ENCODE peak calls at places on chromosomes 11 and 22, in ten cellular contexts. V is GM23338, E is OCI-LY7, O is GM23248, A is HCT116, C is PC-3, S is hepatocyte, K is MM.1S, X is Karpas-422, M is SK-N-SH. I is an unnamed sample. For H3K9me2 and H3K4me1, the result is how much of the 10 kb centered on the place peaks cover.

GRCh38 chr22:19597399-19597735 is 73.2 kb upstream of the CLDN5 start:
- DNase-seq in S (no peak), O (no peak), C (no peak), E (peak), A (no peak), M (no peak), K (no peak), X (peak), V (no peak), I (no peak)

GRCh38 chr11:64096835-64097234 is 61.1 kb downstream of the FLRT1 start:
- DNase-seq in C (no peak), K (no peak), S (no peak), M (no peak), E (no peak), O (no peak), V (no peak), X (no peak), A (no peak), I (no peak)

GRCh38 chr22:45318558-45319318 is 9.0 kb downstream of the FAM118A start:
- DNase-seq in C (no peak), K (no peak), V (peak), S (no peak), A (no peak), E (peak), X (no peak), M (no peak), O (no peak), I (no peak)

GRCh38 chr11:693887-694562 is 997 bp downstream of the DEAF1 start:
- DNase-seq in A (no peak), X (no peak), V (no peak), K (peak), C (no peak), E (no peak), S (no peak), O (no peak), M (no peak), I (no peak)

GRCh38 chr11:33936057-33936456 is 44.2 kb upstream of the LMO2 start:
- DNase-seq in V (no peak), O (no peak), C (no peak), M (no peak), A (no peak), S (no peak), E (no peak), X (no peak), K (no peak), I (no peak)

GRCh38 chr11:75325713-75326438 is 25.6 kb downstream of the ARRB1 start:
- DNase-seq in M (no peak), A (peak), S (peak), O (peak), K (no peak), X (no peak), V (no peak), E (no peak), C (peak), I (no peak)

GRCh38 chr11:66020618-66021357 is 5.5 kb downstream of the CATSPER1 start:
- DNase-seq in X (no peak), A (no peak), E (no peak), V (no peak), O (peak), K (no peak), M (no peak), C (peak), S (no peak), I (peak)

GRCh38 chr11:24709928-24710565 is 213.2 kb downstream of the LUZP2 start:
- DNase-seq in V (no peak), O (no peak), X (no peak), M (no peak), K (no peak), E (no peak), A (no peak), C (no peak), S (no peak), I (no peak)

GRCh38 chr11:108496643-108497256 is 1.4 kb downstream of the POGLUT3 start:
- DNase-seq in A (no peak), X (no peak), O (peak), M (no peak), E (no peak), C (peak), K (no peak), V (no peak), S (peak), I (peak)

GRCh38 chr11:101428918-101429317 is 154.9 kb downstream of the TRPC6 start:
- DNase-seq in E (peak), C (peak), V (peak), A (peak), M (no peak), O (peak), S (peak), X (peak), K (peak), I (no peak)

GRCh38 chr11:128156486-128156885 is 430.9 kb downstream of the ETS1 start:
- DNase-seq in K (no peak), E (no peak), S (no peak), O (no peak), V (no peak), C (peak), M (no peak), A (no peak), X (no peak), I (no peak)

GRCh38 chr11:32428665-32429293 is 6.6 kb downstream of the WT1 start:
- DNase-seq in C (no peak), A (no peak), K (no peak), V (peak), E (no peak), M (peak), X (no peak), S (no peak), O (no peak), I (no peak)

GRCh38 chr22:45468872-45469572 is 33.7 kb upstream of the FBLN1 start:
- DNase-seq in S (no peak), E (no peak), M (no peak), A (no peak), X (no peak), K (no peak), V (no peak), C (peak), O (peak), I (no peak)

DNA sequence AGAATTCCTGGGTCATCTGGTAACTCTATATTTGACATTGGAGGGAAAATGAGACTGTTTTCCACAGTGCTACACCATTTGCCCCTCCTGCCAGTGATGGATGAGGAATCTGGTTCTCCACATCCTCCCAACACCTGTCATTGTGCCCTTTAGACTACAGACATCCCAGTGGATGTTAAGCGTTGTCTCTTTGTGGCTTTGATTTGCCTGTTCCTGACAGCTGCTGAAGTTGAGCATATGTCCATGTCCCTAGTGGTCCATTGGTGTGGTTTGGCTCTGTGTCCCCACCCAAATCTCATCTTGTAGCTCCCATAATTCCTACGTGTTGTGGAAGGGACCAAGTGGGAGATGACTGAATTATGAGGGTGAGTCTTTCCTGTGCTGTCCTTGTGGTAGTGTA is 88.5 kb downstream of the BRD1 start:
- DNase-seq in O (no peak), V (no peak), X (no peak), A (no peak), S (no peak), K (no peak), C (no peak), M (no peak), E (no peak), I (no peak)
- H3K9me2 ChIP-seq in O (under half), V (under half), X (under half), A (under half), S (under half), K (under half), C (under half), M (under half), E (under half), I (under half)

DNA sequence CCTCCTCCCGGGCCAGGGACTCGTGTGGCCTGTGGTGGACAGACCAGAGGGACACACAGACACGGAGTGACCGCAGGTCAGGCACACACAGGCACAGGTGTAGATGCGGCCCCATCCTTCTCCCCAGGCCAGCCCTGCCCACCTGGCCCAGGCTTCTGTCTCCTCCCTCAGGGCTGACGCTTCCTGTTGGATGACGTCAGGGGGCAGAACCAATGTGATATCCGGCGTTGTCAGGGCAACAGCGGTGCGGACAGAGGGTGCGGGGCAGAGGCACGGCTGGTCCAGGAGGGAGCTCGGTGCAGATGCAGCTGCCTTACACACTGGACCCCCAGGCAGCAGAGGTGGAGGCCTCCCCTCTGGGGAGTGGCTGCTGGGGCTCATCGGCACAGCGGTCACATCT is 2.9 kb upstream of the TUBGCP6 start:
- DNase-seq in O (peak), C (peak), X (peak), V (peak), S (no peak), M (peak), A (peak), E (peak), K (peak), I (no peak)
- H3K4me1 ChIP-seq in O (under half), C (under half), X (half or more), V (under half), S (under half), M (half or more), A (under half), E (half or more), K (under half), I (under half)

GRCh38 chr11:102946237-102946636 is 9.3 kb downstream of the MMP13 start:
- DNase-seq in A (no peak), C (peak), E (no peak), K (no peak), S (no peak), V (no peak), X (no peak), M (no peak), O (no peak), I (no peak)

GRCh38 chr11:102955624-102956023 is at the start of gene MMP13:
- DNase-seq in E (no peak), X (no peak), C (peak), M (no peak), S (no peak), K (no peak), A (no peak), V (no peak), O (no peak), I (no peak)

DNA sequence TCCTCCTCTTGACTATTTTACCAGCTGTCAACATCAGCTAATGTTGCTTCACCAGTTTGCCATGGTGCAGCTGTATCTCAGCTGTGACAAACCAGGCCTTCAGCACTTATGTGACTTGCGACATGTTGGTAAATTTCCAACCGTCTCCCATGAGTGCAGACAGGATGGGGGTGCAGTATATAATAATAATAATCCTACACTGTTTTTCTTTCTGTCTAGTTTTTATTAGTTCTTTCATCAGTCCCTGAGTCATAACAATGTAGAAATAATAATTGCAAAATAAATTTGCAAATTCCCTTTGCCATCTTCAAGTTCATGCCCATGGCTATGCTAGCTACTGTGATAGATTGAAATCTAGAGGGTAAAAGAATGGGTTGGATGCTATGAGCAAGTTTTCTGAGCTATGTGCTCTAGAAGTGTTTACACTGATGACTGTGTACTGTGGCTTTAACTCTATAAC is 4.9 kb downstream of the MMP13 start:
- DNase-seq in A (no peak), V (no peak), K (no peak), O (peak), E (no peak), C (peak), M (no peak), S (no peak), X (no peak), I (peak)
- H3K9me2 ChIP-seq in A (under half), V (under half), K (under half), O (under half), E (under half), C (under half), M (under half), S (under half), X (under half), I (under half)

GRCh38 chr11:114228401-114229061 is 67.7 kb upstream of the NNMT start:
- DNase-seq in K (no peak), V (no peak), O (no peak), X (no peak), E (no peak), S (no peak), M (peak), C (no peak), A (no peak), I (no peak)
- H3K4me1 ChIP-seq in K (under half), V (under half), O (under half), X (under half), E (under half), S (under half), M (under half), C (under half), A (under half), I (under half)

GRCh38 chr11:10818594-10818993 is 9.9 kb upstream of the EIF4G2 start:
- DNase-seq in O (peak), E (no peak), V (no peak), M (no peak), K (no peak), A (no peak), X (no peak), C (peak), S (peak), I (no peak)
- H3K9me2 ChIP-seq in O (under half), E (under half), V (under half), M (under half), K (under half), A (under half), X (under half), C (under half), S (under half), I (under half)

DNA sequence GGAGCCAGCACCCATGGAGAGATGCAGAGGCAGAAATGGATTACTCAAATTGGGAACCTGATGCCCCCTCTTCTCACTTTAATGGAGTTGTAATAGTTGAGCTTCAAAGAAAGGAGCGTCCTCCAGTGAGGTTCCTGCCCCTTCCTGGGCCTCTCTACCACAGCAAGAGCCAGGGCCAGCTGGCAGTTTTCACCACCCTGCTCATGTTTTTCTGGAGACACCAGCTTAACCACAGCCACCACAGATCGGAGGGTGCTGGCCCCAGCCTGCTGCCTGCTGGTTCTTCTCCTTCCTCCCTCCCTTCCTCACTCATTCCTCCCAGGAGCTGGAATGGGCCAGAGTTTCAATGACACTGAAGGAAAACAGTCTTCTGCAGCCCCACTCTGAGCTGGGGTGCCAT is 57.8 kb downstream of the TRAF6 start:
- DNase-seq in X (no peak), A (no peak), E (no peak), C (no peak), M (no peak), K (no peak), S (no peak), O (peak), V (no peak), I (no peak)
- H3K4me1 ChIP-seq in X (under half), A (under half), E (under half), C (half or more), M (under half), K (under half), S (under half), O (half or more), V (under half), I (half or more)